ENCODE peak calls at places on chromosome 1, in eight cellular contexts. K, Z, U, O, F, M, B and P are unnamed samples.

GRCh38 chr1:205449750-205450443 is 5.9 kb downstream of the BLACAT1 start:
- DNase-seq in F (peak; percentile 94), U (no peak), B (no peak), Z (peak; percentile 22), M (peak; percentile 97), O (peak; percentile 84), K (peak; percentile 99), P (peak; percentile 7)

GRCh38 chr1:235825229-235825628 is 41.5 kb downstream of the LYST start:
- DNase-seq in O (no peak), F (no peak), K (no peak), B (no peak), M (no peak), Z (no peak), U (no peak), P (no peak)

GRCh38 chr1:160376525-160377131 is 9.8 kb downstream of the NHLH1 start:
- DNase-seq in B (no peak), U (peak; percentile 67), F (peak; percentile 77), Z (peak; percentile 42), M (peak; percentile 92), K (peak; percentile 91), O (peak; percentile 31), P (peak; percentile 73)

GRCh38 chr1:221887091-221887746 is 145.3 kb upstream of the DUSP10 start:
- DNase-seq in M (peak; percentile 84), U (no peak), K (peak; percentile 92), F (peak; percentile 33), O (no peak), B (no peak), Z (peak; percentile 78), P (no peak)

GRCh38 chr1:938088-938683 is 14.5 kb downstream of the SAMD11 start:
- DNase-seq in M (peak; percentile 98), Z (no peak), O (no peak), K (no peak), U (no peak), F (peak; percentile 61), B (no peak), P (no peak)

GRCh38 chr1:230825804-230826160 is 42.5 kb downstream of the C1orf198 start:
- DNase-seq in B (no peak), K (no peak), Z (no peak), O (no peak), M (no peak), U (no peak), F (no peak), P (no peak)

GRCh38 chr1:13756557-13757315 is 56.7 kb downstream of the PRDM2 start:
- DNase-seq in F (no peak), B (no peak), Z (no peak), U (peak; percentile 23), M (no peak), K (no peak), O (no peak), P (no peak)

GRCh38 chr1:20485527-20486456 is at the start of gene CAMK2N1:
- DNase-seq in M (peak; percentile 95), B (no peak), O (peak; percentile 78), Z (no peak), U (peak; percentile 68), F (peak; percentile 85), K (peak; percentile 76), P (no peak)